ENCODE peak calls at places on chromosomes 2 and 18, in six cellular contexts. A, I, T, H, R and Y are unnamed samples.
A peak's percentile ranks its signal among the peaks of the same experiment; 100 is the strongest.

GRCh38 chr2:173652731-173653426 is 298.2 kb downstream of the CDCA7 start:
- DNase-seq in A (peak; percentile 91), I (no peak), T (peak; percentile 62), H (peak; percentile 93), R (no peak), Y (no peak)

GRCh38 chr2:218658671-218659257 is 659 bp downstream of the ZNF142 start:
- DNase-seq in A (no peak), I (peak; percentile 80), T (peak; percentile 73), H (peak; percentile 32), R (peak; percentile 69), Y (no peak)

GRCh38 chr2:198757069-198757468 is 700.7 kb downstream of the SATB2 start:
- DNase-seq in A (no peak), I (no peak), T (no peak), H (no peak), R (no peak), Y (no peak)

GRCh38 chr2:220619525-220620267 is 952.4 kb downstream of the EPHA4 start:
- DNase-seq in A (no peak), I (no peak), T (no peak), H (peak; percentile 54), R (no peak), Y (no peak)

GRCh38 chr2:78541088-78541450 is 484.4 kb upstream of the REG3G start:
- DNase-seq in A (no peak), I (no peak), T (no peak), H (no peak), R (no peak), Y (no peak)

GRCh38 chr2:188937228-188938220 is 36.6 kb upstream of the COL3A1 start:
- DNase-seq in A (no peak), I (no peak), T (peak; percentile 36), H (peak; percentile 44), R (no peak), Y (peak; percentile 51)

GRCh38 chr2:190075623-190076022 is 13.1 kb upstream of the MSTN start:
- DNase-seq in A (no peak), I (no peak), T (no peak), H (no peak), R (no peak), Y (no peak)

GRCh38 chr18:78977627-78978271 is 1.9 kb upstream of the SALL3 start:
- DNase-seq in A (no peak), I (no peak), T (no peak), H (no peak), R (no peak), Y (no peak)

GRCh38 chr2:179263460-179264237 is 983 bp downstream of the SESTD1 start:
- DNase-seq in A (no peak), I (peak; percentile 68), T (peak; percentile 69), H (peak; percentile 57), R (peak; percentile 5), Y (no peak)

GRCh38 chr2:157786663-157787363 is 89.3 kb downstream of the ACVR1 start:
- DNase-seq in A (no peak), I (no peak), T (no peak), H (peak; percentile 15), R (no peak), Y (no peak)

GRCh38 chr2:8000861-8001260 is 681.0 kb upstream of the ID2 start:
- DNase-seq in A (no peak), I (no peak), T (no peak), H (no peak), R (no peak), Y (peak; percentile 23)

GRCh38 chr18:58497845-58498244 is 131.0 kb downstream of the ALPK2 start:
- DNase-seq in A (no peak), I (no peak), T (no peak), H (no peak), R (no peak), Y (no peak)